ENCODE peak calls at places on chromosome 19, in five cellular contexts. X is A549, V is HepG2, Y is GM12878, S is K562. A is an unnamed sample.

GRCh38 chr19:5086725-5087439 is 118.0 kb downstream of the KDM4B start:
- DNase-seq in X (peak; percentile 9), V (no peak), Y (no peak), S (no peak), A (no peak)

GRCh38 chr19:45485301-45486077 is 11.4 kb downstream of the RTN2 start:
- DNase-seq in X (peak; percentile 94), V (peak; percentile 93), Y (peak; percentile 71), S (peak; percentile 85), A (peak; percentile 91)

GRCh38 chr19:50486823-50487515 is 10.3 kb upstream of the GARIN5A start:
- DNase-seq in X (no peak), V (peak; percentile 51), Y (no peak), S (peak; percentile 69), A (peak; percentile 58)

GRCh38 chr19:49857834-49858590 is 7.1 kb downstream of the PTOV1 start:
- DNase-seq in X (no peak), V (no peak), Y (no peak), S (no peak), A (no peak)

GRCh38 chr19:47541507-47541906 is 26.6 kb upstream of the NAPA start:
- DNase-seq in X (no peak), V (no peak), Y (peak; percentile 13), S (no peak), A (peak; percentile 39)

GRCh38 chr19:56661248-56661647 is 10.3 kb downstream of the ZNF835 start:
- DNase-seq in X (no peak), V (no peak), Y (no peak), S (no peak), A (no peak)

GRCh38 chr19:55131421-55131820 is 14.0 kb upstream of the PPP1R12C start:
- DNase-seq in X (no peak), V (no peak), Y (no peak), S (no peak), A (no peak)

GRCh38 chr19:51194527-51195315 is 30.2 kb upstream of the CD33 start:
- DNase-seq in X (no peak), V (no peak), Y (peak; percentile 30), S (no peak), A (peak; percentile 59)

GRCh38 chr19:34316741-34317241 is 48.2 kb upstream of the GPI start:
- DNase-seq in X (peak; percentile 43), V (no peak), Y (no peak), S (peak; percentile 38), A (no peak)

GRCh38 chr19:46218160-46218559 is 11.4 kb upstream of the IGFL1 start:
- DNase-seq in X (no peak), V (peak; percentile 23), Y (no peak), S (peak; percentile 31), A (peak; percentile 78)

GRCh38 chr19:55132453-55133129 is 15.2 kb upstream of the PPP1R12C start:
- DNase-seq in X (no peak), V (no peak), Y (no peak), S (no peak), A (peak; percentile 31)

GRCh38 chr19:47699360-47699917 is 13.8 kb upstream of the EHD2 start:
- DNase-seq in X (peak; percentile 93), V (peak; percentile 28), Y (no peak), S (peak; percentile 83), A (peak; percentile 82)

GRCh38 chr19:12995596-12996541 is 594 bp downstream of the NFIX start:
- DNase-seq in X (no peak), V (no peak), Y (no peak), S (peak; percentile 92), A (peak; percentile 31)

GRCh38 chr19:45766919-45767346 is 2.1 kb downstream of the SIX5 start:
- DNase-seq in X (no peak), V (no peak), Y (no peak), S (no peak), A (no peak)

GRCh38 chr19:5137571-5138124 is 168.7 kb downstream of the KDM4B start:
- DNase-seq in X (no peak), V (no peak), Y (no peak), S (no peak), A (no peak)

GRCh38 chr19:46513461-46514236 is 18.0 kb upstream of the PNMA8B start:
- DNase-seq in X (peak; percentile 88), V (peak; percentile 44), Y (no peak), S (peak; percentile 89), A (peak; percentile 91)

GRCh38 chr19:42634409-42635232 is 39.9 kb upstream of the CEACAM8 start:
- DNase-seq in X (peak; percentile 73), V (peak; percentile 32), Y (no peak), S (peak; percentile 43), A (peak; percentile 37)

GRCh38 chr19:19352823-19353222 is 32.2 kb downstream of the MAU2 start:
- DNase-seq in X (no peak), V (no peak), Y (no peak), S (no peak), A (no peak)

GRCh38 chr19:33819875-33820781 is 23.5 kb downstream of the KCTD15 start:
- DNase-seq in X (peak; percentile 93), V (peak; percentile 53), Y (no peak), S (peak; percentile 85), A (peak; percentile 94)

GRCh38 chr19:27748551-27749152 is 1464.3 kb downstream of the UQCRFS1 start:
- DNase-seq in X (no peak), V (no peak), Y (no peak), S (no peak), A (no peak)
- TF ChIP-seq MYC in X (no peak), V (no peak), Y (no peak), S (no peak), A (no peak)

GRCh38 chr19:32343550-32344262 is 1.7 kb upstream of the ZNF507 start:
- DNase-seq in X (no peak), V (peak; percentile 16), Y (no peak), S (no peak), A (no peak)

GRCh38 chr19:32346901-32347300 is 1.5 kb downstream of the ZNF507 start:
- DNase-seq in X (no peak), V (no peak), Y (no peak), S (no peak), A (no peak)

GRCh38 chr19:32349724-32350475 is 4.5 kb downstream of the ZNF507 start:
- DNase-seq in X (no peak), V (no peak), Y (no peak), S (no peak), A (no peak)

GRCh38 chr19:32342695-32343094 is 2.7 kb upstream of the ZNF507 start:
- DNase-seq in X (no peak), V (no peak), Y (no peak), S (no peak), A (no peak)

DNA sequence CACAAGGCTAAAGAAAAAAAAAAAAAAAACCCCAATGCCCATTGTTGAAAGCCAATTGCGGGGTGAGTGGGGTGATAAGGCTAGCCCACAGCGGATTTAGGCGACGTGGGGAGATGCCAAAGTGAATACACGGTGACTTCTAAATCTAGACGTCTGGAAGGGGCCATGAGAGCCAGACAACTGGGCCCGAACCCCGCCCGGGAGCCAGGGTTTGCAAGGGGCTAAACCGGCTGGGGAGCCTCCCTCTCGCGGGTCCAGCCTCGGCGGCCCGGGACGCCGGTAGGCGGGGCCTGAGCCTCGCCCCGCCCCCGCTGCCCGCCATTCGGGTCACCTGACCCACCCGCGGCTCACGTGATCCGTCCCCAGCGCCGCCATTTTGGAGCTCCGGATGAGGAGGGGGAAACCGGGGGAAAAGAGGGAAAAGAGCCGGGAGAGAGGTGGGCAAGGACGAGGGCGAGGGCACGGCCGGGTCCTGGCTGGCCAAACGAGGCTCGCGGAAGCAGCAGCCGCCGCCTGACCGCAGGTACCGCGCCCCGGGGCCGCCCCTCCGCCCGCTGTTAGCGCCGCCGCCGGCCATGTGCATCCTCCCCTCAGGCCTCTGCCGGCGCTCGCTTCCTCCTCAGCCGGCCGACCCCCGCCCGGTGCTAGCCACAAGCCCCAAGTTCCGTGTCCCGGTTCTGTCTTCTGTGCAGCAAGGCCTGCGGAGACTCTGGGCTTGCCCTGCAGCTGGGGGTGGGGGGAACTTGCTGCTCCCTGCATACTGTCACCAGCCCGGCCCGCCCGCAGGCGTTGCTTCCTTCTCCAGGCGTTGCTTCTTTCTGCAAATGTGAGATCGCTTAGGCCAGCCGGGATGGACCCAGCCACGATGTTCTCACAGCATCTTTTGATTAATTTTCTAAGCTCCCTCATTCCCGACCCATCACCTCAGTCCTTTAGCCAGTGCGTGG is at the start of gene ZNF507:
- DNase-seq in X (peak; percentile 97), V (peak; percentile 59), Y (no peak), S (peak; percentile 98), A (peak; percentile 73)
- TF ChIP-seq MYC in X (peak; percentile 95), V (peak; percentile 96), Y (peak; percentile 92), S (no peak), A (peak; percentile 21)

GRCh38 chr19:11814707-11815050 is 606 bp downstream of the ZNF440 start:
- DNase-seq in X (no peak), V (no peak), Y (no peak), S (no peak), A (peak; percentile 56)
- TF ChIP-seq MYC in X (no peak), V (no peak), Y (no peak), S (no peak), A (no peak)

GRCh38 chr19:37654118-37654517 is 1.1 kb downstream of the ZFP30 start:
- DNase-seq in X (peak; percentile 15), V (no peak), Y (no peak), S (no peak), A (peak; percentile 7)

GRCh38 chr19:37654833-37655688 is at the start of gene ZFP30:
- DNase-seq in X (peak; percentile 88), V (peak; percentile 81), Y (peak; percentile 33), S (peak; percentile 88), A (peak; percentile 87)

GRCh38 chr19:37654525-37654832 is 786 bp downstream of the ZFP30 start:
- DNase-seq in X (peak; percentile 49), V (no peak), Y (no peak), S (no peak), A (peak; percentile 63)

GRCh38 chr19:37655689-37656491 is 625 bp upstream of the ZFP30 start:
- DNase-seq in X (peak; percentile 81), V (peak; percentile 80), Y (peak; percentile 45), S (peak; percentile 85), A (peak; percentile 85)
- TF ChIP-seq MYC in X (no peak), V (peak; percentile 94), Y (peak; percentile 75), S (no peak), A (no peak)

DNA sequence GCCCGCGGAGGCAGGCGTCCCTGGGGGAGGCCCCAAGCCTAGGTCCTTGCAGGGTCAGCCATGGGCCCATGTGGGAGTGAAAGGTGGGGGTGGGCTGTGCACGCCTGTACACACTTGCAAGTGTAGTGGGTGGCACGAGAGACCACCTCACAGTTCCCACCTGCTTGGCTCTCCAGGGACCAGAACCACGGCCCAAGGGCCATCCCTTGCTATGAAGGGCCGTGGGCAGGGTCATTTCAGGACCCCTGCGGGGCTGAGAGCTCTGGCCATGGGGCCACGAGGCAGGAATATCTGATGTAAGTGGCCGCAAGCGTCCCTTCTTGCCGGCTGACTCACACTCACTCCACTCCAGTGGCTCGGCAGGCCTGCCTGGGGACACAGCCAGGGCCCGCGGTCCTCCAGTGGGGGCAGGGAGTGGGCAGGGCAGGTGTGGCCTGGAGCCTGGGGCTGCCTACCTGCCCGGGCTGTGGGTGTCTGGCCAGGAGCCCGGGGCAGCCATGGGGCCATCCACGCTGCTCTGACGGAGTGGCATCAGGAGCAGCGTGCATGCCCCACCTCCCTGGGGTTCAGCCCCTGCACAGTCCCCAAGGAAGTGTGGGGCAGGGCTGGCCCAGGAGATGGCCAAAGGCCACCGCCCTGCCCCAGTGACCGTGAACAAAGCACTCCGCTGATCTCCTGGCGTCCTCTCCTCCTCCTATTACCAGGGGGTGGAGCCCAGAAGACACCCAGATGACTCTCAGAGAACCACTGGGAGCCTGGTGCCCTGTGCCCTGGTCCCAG is 8.6 kb upstream of the MKNK2 start:
- DNase-seq in X (peak; percentile 60), V (peak; percentile 89), Y (no peak), S (no peak), A (peak; percentile 25)
- TF ChIP-seq MYC in X (peak; percentile 81), V (peak; percentile 95), Y (no peak), S (peak; percentile 99), A (peak; percentile 13)

GRCh38 chr19:6519289-6519688 is 11.5 kb upstream of the TNFSF9 start:
- DNase-seq in X (peak; percentile 69), V (no peak), Y (no peak), S (no peak), A (no peak)
- TF ChIP-seq MYC in X (no peak), V (no peak), Y (no peak), S (no peak), A (no peak)

GRCh38 chr19:9823816-9824215 is 3.9 kb upstream of the UBL5 start:
- DNase-seq in X (no peak), V (no peak), Y (no peak), S (no peak), A (no peak)
- TF ChIP-seq MYC in X (no peak), V (no peak), Y (no peak), S (no peak), A (no peak)

A was measured in NB4.